ENCODE peak calls at places on chromosomes 13 and 19, in eight cellular contexts. U, R, X, P, T, F, C and A are unnamed samples.
A peak's percentile ranks its signal among the peaks of the same experiment; 100 is the strongest.

GRCh38 chr13:107866007-107866665 is 349.2 kb downstream of the LIG4 start:
- DNase-seq in U (no peak), R (no peak), X (no peak), P (no peak), T (no peak), F (peak; percentile 63), C (peak; percentile 52), A (no peak)

GRCh38 chr19:32744555-32745325 is 25.2 kb downstream of the TDRD12 start:
- DNase-seq in U (no peak), R (no peak), X (no peak), P (no peak), T (no peak), F (no peak), C (no peak), A (no peak)

GRCh38 chr13:35210234-35210633 is 266.3 kb downstream of the MAB21L1 start:
- DNase-seq in U (no peak), R (no peak), X (no peak), P (no peak), T (no peak), F (no peak), C (peak; percentile 34), A (no peak)

GRCh38 chr13:70088926-70089325 is 18.7 kb upstream of the ATXN8OS start:
- DNase-seq in U (no peak), R (no peak), X (no peak), P (no peak), T (no peak), F (peak; percentile 64), C (no peak), A (no peak)

GRCh38 chr19:21047712-21048111 is 27.3 kb downstream of the ZNF430 start:
- DNase-seq in U (no peak), R (no peak), X (no peak), P (no peak), T (no peak), F (no peak), C (no peak), A (no peak)

GRCh38 chr13:65917731-65918130 is 1312.4 kb downstream of the PCDH9 start:
- DNase-seq in U (no peak), R (no peak), X (no peak), P (no peak), T (no peak), F (no peak), C (no peak), A (no peak)

GRCh38 chr13:79581870-79582315 is 100.9 kb downstream of the NDFIP2 start:
- DNase-seq in U (peak; percentile 2), R (no peak), X (peak; percentile 36), P (no peak), T (no peak), F (no peak), C (no peak), A (no peak)

GRCh38 chr13:104769520-104769919 is 1703.3 kb upstream of the SLC10A2 start:
- DNase-seq in U (no peak), R (peak; percentile 24), X (no peak), P (no peak), T (no peak), F (no peak), C (no peak), A (no peak)

GRCh38 chr13:25727776-25728175 is 324.0 kb downstream of the SHISA2 start:
- DNase-seq in U (no peak), R (no peak), X (no peak), P (no peak), T (no peak), F (peak; percentile 22), C (no peak), A (no peak)

GRCh38 chr19:33202546-33203507 is 8.7 kb downstream of the LRP3 start:
- DNase-seq in U (no peak), R (no peak), X (no peak), P (no peak), T (no peak), F (no peak), C (no peak), A (no peak)

GRCh38 chr19:6010107-6010506 is 32.2 kb upstream of the RANBP3 start:
- DNase-seq in U (no peak), R (no peak), X (no peak), P (no peak), T (no peak), F (no peak), C (no peak), A (no peak)

GRCh38 chr13:98371624-98372023 is 194.6 kb upstream of the RNF113B start:
- DNase-seq in U (no peak), R (no peak), X (no peak), P (no peak), T (no peak), F (no peak), C (no peak), A (no peak)

GRCh38 chr13:30094015-30094533 is 213.3 kb downstream of the KATNAL1 start:
- DNase-seq in U (no peak), R (no peak), X (no peak), P (no peak), T (no peak), F (no peak), C (no peak), A (no peak)

GRCh38 chr19:17184381-17184841 is 30.7 kb upstream of the USE1 start:
- DNase-seq in U (no peak), R (no peak), X (no peak), P (no peak), T (no peak), F (no peak), C (no peak), A (peak; percentile 76)

GRCh38 chr13:97221491-97221890 is 642 bp upstream of the MBNL2 start:
- DNase-seq in U (no peak), R (no peak), X (no peak), P (no peak), T (no peak), F (no peak), C (no peak), A (no peak)

GRCh38 chr19:50992666-50993035 is 8.8 kb downstream of the KLK8 start:
- DNase-seq in U (no peak), R (no peak), X (no peak), P (no peak), T (no peak), F (no peak), C (no peak), A (no peak)

GRCh38 chr13:45119469-45119989 is 781 bp upstream of the GTF2F2 start:
- DNase-seq in U (no peak), R (peak; percentile 72), X (no peak), P (no peak), T (no peak), F (no peak), C (no peak), A (peak; percentile 82)

GRCh38 chr13:113369189-113369588 is 5.3 kb upstream of the GRTP1 start:
- DNase-seq in U (no peak), R (no peak), X (no peak), P (no peak), T (no peak), F (no peak), C (no peak), A (peak; percentile 42)

GRCh38 chr13:27137759-27138158 is 33.9 kb downstream of the USP12 start:
- DNase-seq in U (no peak), R (no peak), X (peak; percentile 24), P (no peak), T (no peak), F (peak; percentile 22), C (no peak), A (no peak)

GRCh38 chr19:7507884-7508283 is 8.0 kb upstream of the ZNF358 start:
- DNase-seq in U (peak; percentile 90), R (no peak), X (peak; percentile 55), P (peak; percentile 81), T (peak; percentile 91), F (peak; percentile 98), C (peak; percentile 80), A (no peak)

GRCh38 chr13:106376411-106377112 is 158.9 kb downstream of the EFNB2 start:
- DNase-seq in U (peak; percentile 86), R (peak; percentile 14), X (no peak), P (no peak), T (peak; percentile 62), F (peak; percentile 30), C (peak; percentile 95), A (no peak)

GRCh38 chr13:64782459-64782858 is 2447.7 kb downstream of the PCDH9 start:
- DNase-seq in U (no peak), R (no peak), X (no peak), P (no peak), T (no peak), F (no peak), C (no peak), A (no peak)

GRCh38 chr19:18520848-18521691 is 800 bp downstream of the ELL start:
- DNase-seq in U (no peak), R (peak; percentile 22), X (peak; percentile 41), P (no peak), T (peak; percentile 68), F (peak; percentile 38), C (peak; percentile 22), A (no peak)

GRCh38 chr19:43527860-43528622 is 1.0 kb upstream of the ETHE1 start:
- DNase-seq in U (no peak), R (no peak), X (no peak), P (no peak), T (no peak), F (no peak), C (no peak), A (no peak)
- H3K4me3 ChIP-seq in U (no peak overlapping the region), R (no peak overlapping the region), X (peak overlapping the region; percentile 94), P (peak overlapping the region; percentile 5), T (no peak overlapping the region), F (no peak overlapping the region), C (no peak overlapping the region), A (no peak overlapping the region)

GRCh38 chr13:99686944-99687382 is 185.7 kb downstream of the TM9SF2 start:
- DNase-seq in U (no peak), R (no peak), X (no peak), P (no peak), T (no peak), F (peak; percentile 98), C (no peak), A (no peak)
- H3K4me1 ChIP-seq in U (peaks cover 35% of the 10 kb centered on the region), R (no peaks in the 10 kb centered on the region), X (peaks cover 22% of the 10 kb centered on the region), P (no peaks in the 10 kb centered on the region), T (no peaks in the 10 kb centered on the region), F (peaks cover 54% of the 10 kb centered on the region), C (no peaks in the 10 kb centered on the region), A (no peaks in the 10 kb centered on the region)

DNA sequence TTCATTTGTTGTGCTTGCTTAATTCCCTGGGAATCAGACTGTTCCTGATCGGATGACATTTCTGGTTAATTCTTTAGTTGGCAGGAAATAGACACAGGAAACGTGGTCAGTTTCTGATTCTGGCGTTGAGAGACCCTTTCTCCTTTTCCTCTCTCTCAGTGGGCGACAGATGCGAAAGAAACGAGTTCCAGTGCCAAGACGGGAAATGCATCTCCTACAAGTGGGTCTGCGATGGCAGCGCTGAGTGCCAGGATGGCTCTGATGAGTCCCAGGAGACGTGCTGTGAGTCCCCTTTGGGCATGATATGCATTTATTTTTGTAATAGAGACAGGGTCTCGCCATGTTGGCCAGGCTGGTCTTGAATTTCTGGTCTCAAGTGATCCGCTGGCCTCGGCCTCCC is 10.8 kb downstream of the LDLR start:
- DNase-seq in U (no peak), R (no peak), X (no peak), P (no peak), T (no peak), F (no peak), C (peak; percentile 34), A (no peak)
- H3K36me3 ChIP-seq in U (peaks cover 60% of the 10 kb centered on the region), R (peaks cover 90% of the 10 kb centered on the region), X (peaks cover 45% of the 10 kb centered on the region), P (peaks cover 13% of the 10 kb centered on the region), T (no peaks in the 10 kb centered on the region), F (peaks cover 98% of the 10 kb centered on the region), C (peaks cover 17% of the 10 kb centered on the region), A (peaks cover 12% of the 10 kb centered on the region)

DNA sequence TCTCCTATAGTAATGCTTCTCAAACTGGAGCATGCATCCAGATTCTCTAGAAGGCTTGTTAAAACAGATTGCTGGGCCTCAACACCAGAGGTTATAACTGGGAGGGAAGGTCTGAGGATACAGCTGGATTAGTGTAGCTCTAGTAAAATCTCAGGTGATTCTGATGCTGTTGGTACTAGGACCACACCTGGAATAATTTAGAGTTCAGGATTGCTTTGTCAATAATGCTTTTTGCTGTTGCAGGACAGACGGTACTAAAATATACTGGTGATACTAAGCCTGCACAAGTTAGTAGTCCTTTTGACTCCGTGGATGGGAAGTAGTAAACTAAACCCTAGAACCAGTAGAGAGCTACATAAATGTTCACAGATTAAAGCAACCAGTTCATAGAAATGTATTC is 258.1 kb upstream of the STARD13 start:
- DNase-seq in U (no peak), R (no peak), X (no peak), P (no peak), T (no peak), F (peak; percentile 32), C (peak; percentile 29), A (no peak)
- H3K4me3 ChIP-seq in U (peak overlapping the region; percentile 61), R (peak overlapping the region; percentile 27), X (peak overlapping the region; percentile 67), P (peak overlapping the region; percentile 55), T (no peak overlapping the region), F (peak overlapping the region; percentile 63), C (no peak overlapping the region), A (peak overlapping the region; percentile 69)